ENCODE peak calls at places on chromosomes 13 and 19, in seven cellular contexts. E is pancreas, X is HFF-Myc, P is psoas muscle, D is upper lobe of right lung, C is brain microvascular endothelial cell, R is cardiac muscle cell. L is an unnamed sample.

GRCh38 chr13:45615501-45616101 is at the start of gene ERICH6B:
- DNase-seq in E (no peak), X (no peak), P (no peak), D (no peak), C (peak), R (peak), L (no peak)

GRCh38 chr13:38670627-38671026 is 16.2 kb upstream of the FREM2 start:
- DNase-seq in E (no peak), X (no peak), P (no peak), D (no peak), C (no peak), R (peak), L (no peak)

GRCh38 chr19:1445185-1445931 is 4.6 kb upstream of the APC2 start:
- DNase-seq in E (no peak), X (no peak), P (peak), D (peak), C (peak), R (peak), L (no peak)

GRCh38 chr19:11848594-11849263 is at the start of gene ZNF439:
- DNase-seq in E (peak), X (no peak), P (peak), D (peak), C (peak), R (peak), L (peak)

GRCh38 chr19:10514211-10515145 is 2.8 kb downstream of the S1PR5 start:
- DNase-seq in E (no peak), X (no peak), P (no peak), D (no peak), C (no peak), R (no peak), L (no peak)

GRCh38 chr13:35514166-35514565 is 37.7 kb upstream of the MAB21L1 start:
- DNase-seq in E (no peak), X (no peak), P (no peak), D (no peak), C (no peak), R (no peak), L (no peak)

GRCh38 chr19:55341191-55342043 is 1.7 kb downstream of the KMT5C start:
- DNase-seq in E (peak), X (no peak), P (peak), D (peak), C (peak), R (peak), L (no peak)

GRCh38 chr13:75803175-75803611 is 167.1 kb downstream of the LMO7 start:
- DNase-seq in E (no peak), X (no peak), P (no peak), D (no peak), C (no peak), R (no peak), L (no peak)

GRCh38 chr19:34186205-34186604 is 13.9 kb downstream of the LSM14A start:
- DNase-seq in E (no peak), X (no peak), P (no peak), D (no peak), C (no peak), R (no peak), L (no peak)

GRCh38 chr19:37313335-37313627 is 57.6 kb upstream of the ZNF527 start:
- DNase-seq in E (no peak), X (no peak), P (no peak), D (no peak), C (no peak), R (no peak), L (no peak)

GRCh38 chr19:37304190-37304883 is 66.6 kb upstream of the ZNF527 start:
- DNase-seq in E (no peak), X (no peak), P (peak), D (no peak), C (no peak), R (no peak), L (no peak)

GRCh38 chr19:37304884-37305255 is 66.0 kb upstream of the ZNF527 start:
- DNase-seq in E (no peak), X (no peak), P (no peak), D (no peak), C (no peak), R (no peak), L (no peak)

GRCh38 chr19:37306383-37306963 is 64.4 kb upstream of the ZNF527 start:
- DNase-seq in E (no peak), X (no peak), P (peak), D (no peak), C (no peak), R (no peak), L (no peak)

GRCh38 chr19:37309834-37310575 is 60.9 kb upstream of the ZNF527 start:
- DNase-seq in E (no peak), X (no peak), P (no peak), D (no peak), C (no peak), R (no peak), L (no peak)
- TF ChIP-seq CTCF in E (no peak), X (no peak), P (no peak), D (no peak), C (peak), R (no peak), L (no peak)

GRCh38 chr13:74062933-74063332 is 71.3 kb downstream of the KLF12 start:
- DNase-seq in E (no peak), X (no peak), P (peak), D (no peak), C (peak), R (peak), L (peak)
- H3K4me3 ChIP-seq in E (no peak), X (no peak), P (peak), D (peak), C (no peak), R (no peak), L (peak)

GRCh38 chr13:29472317-29472961 is 123.0 kb downstream of the SLC7A1 start:
- DNase-seq in E (peak), X (peak), P (no peak), D (no peak), C (peak), R (peak), L (no peak)
- TF ChIP-seq CTCF in E (peak), X (peak), P (peak), D (peak), C (peak), R (peak), L (peak)

GRCh38 chr19:57190301-57190700 is 999 bp upstream of the ZNF264 start:
- DNase-seq in E (no peak), X (no peak), P (no peak), D (no peak), C (no peak), R (no peak), L (no peak)
- H3K4me3 ChIP-seq in E (no peak), X (no peak), P (no peak), D (peak), C (no peak), R (no peak), L (no peak)

GRCh38 chr13:30892966-30893365 is 13.1 kb upstream of the MEDAG start:
- DNase-seq in E (no peak), X (no peak), P (peak), D (no peak), C (peak), R (peak), L (no peak)
- TF ChIP-seq CTCF in E (no peak), X (peak), P (peak), D (peak), C (peak), R (peak), L (peak)